ENCODE peak calls at places on chromosome 18, in four cellular contexts. One of them, this sample, is unnamed.
A peak's percentile ranks its signal among the peaks of the same experiment; 100 is the strongest.

GRCh38 chr18:62632788-62633455 is 82.4 kb upstream of the PHLPP1 start:
- DNase-seq in H1: no peak
- DNase-seq in GM12878: no peak
- DNase-seq in K562: no peak
- DNase-seq in this sample: no peak

GRCh38 chr18:9671214-9671613 is 36.9 kb upstream of the RAB31 start:
- DNase-seq in H1: no peak
- DNase-seq in GM12878: no peak
- DNase-seq in K562: no peak
- DNase-seq in this sample: no peak

GRCh38 chr18:73749304-73749703 is 398.3 kb downstream of the FBXO15 start:
- DNase-seq in H1: no peak
- DNase-seq in GM12878: no peak
- DNase-seq in K562: no peak
- DNase-seq in this sample: no peak

GRCh38 chr18:5543854-5544389 is at the start of gene EPB41L3:
- DNase-seq in H1: no peak
- DNase-seq in GM12878: no peak
- DNase-seq in K562: no peak
- DNase-seq in this sample: no peak

GRCh38 chr18:73461780-73462059 is 593.9 kb upstream of the NETO1 start:
- DNase-seq in H1: no peak
- DNase-seq in GM12878: no peak
- DNase-seq in K562: no peak
- DNase-seq in this sample: no peak

GRCh38 chr18:36580266-36580665 is 248.5 kb downstream of the TPGS2 start:
- DNase-seq in K562: no peak
- DNase-seq in GM12878: no peak
- DNase-seq in H1: no peak
- DNase-seq in this sample: no peak

GRCh38 chr18:45059695-45060094 is 379.0 kb downstream of the SETBP1 start:
- DNase-seq in H1: no peak
- DNase-seq in GM12878: no peak
- DNase-seq in K562: peak; percentile 73
- DNase-seq in this sample: no peak

GRCh38 chr18:44742126-44742525 is 61.4 kb downstream of the SETBP1 start:
- DNase-seq in H1: no peak
- DNase-seq in K562: no peak
- DNase-seq in GM12878: no peak
- DNase-seq in this sample: no peak

GRCh38 chr18:44897445-44898215 is 216.9 kb downstream of the SETBP1 start:
- DNase-seq in GM12878: no peak
- DNase-seq in H1: no peak
- DNase-seq in K562: no peak
- DNase-seq in this sample: no peak

GRCh38 chr18:59662008-59662701 is 35.1 kb downstream of the CCBE1 start:
- DNase-seq in K562: no peak
- DNase-seq in H1: no peak
- DNase-seq in GM12878: no peak
- DNase-seq in this sample: no peak

GRCh38 chr18:44668280-44668975 is 12.3 kb upstream of the SETBP1 start:
- DNase-seq in K562: no peak
- DNase-seq in GM12878: no peak
- DNase-seq in H1: no peak
- DNase-seq in this sample: no peak

GRCh38 chr18:77811510-77811909 is 561.9 kb downstream of the GALR1 start:
- DNase-seq in H1: no peak
- DNase-seq in GM12878: no peak
- DNase-seq in K562: no peak
- DNase-seq in this sample: no peak

GRCh38 chr18:22471546-22472131 is 53.9 kb upstream of the CTAGE1 start:
- DNase-seq in K562: peak; percentile 43
- DNase-seq in GM12878: no peak
- DNase-seq in H1: no peak
- DNase-seq in this sample: no peak

GRCh38 chr18:53380063-53380639 is 844.3 kb downstream of the MBD2 start:
- DNase-seq in H1: no peak
- DNase-seq in GM12878: peak; percentile 3
- DNase-seq in K562: peak; percentile 0
- DNase-seq in this sample: peak; percentile 19

GRCh38 chr18:33804258-33804657 is 226.2 kb downstream of the ASXL3 start:
- DNase-seq in H1: no peak
- DNase-seq in GM12878: no peak
- DNase-seq in K562: peak; percentile 2
- DNase-seq in this sample: no peak

GRCh38 chr18:25786778-25787177 is 303.6 kb downstream of the SS18 start:
- DNase-seq in H1: no peak
- DNase-seq in K562: no peak
- DNase-seq in GM12878: no peak
- DNase-seq in this sample: no peak

GRCh38 chr18:29644276-29644675 is 1398.3 kb downstream of the DSC3 start:
- DNase-seq in GM12878: no peak
- DNase-seq in H1: no peak
- DNase-seq in K562: no peak
- DNase-seq in this sample: peak; percentile 0

GRCh38 chr18:31586616-31587015 is 5.1 kb upstream of the TTR start:
- DNase-seq in H1: no peak
- DNase-seq in K562: no peak
- DNase-seq in GM12878: no peak
- DNase-seq in this sample: no peak

GRCh38 chr18:49819768-49820662 is 6.7 kb upstream of the ACAA2 start:
- DNase-seq in H1: no peak
- DNase-seq in GM12878: no peak
- DNase-seq in K562: peak; percentile 39
- DNase-seq in this sample: no peak

GRCh38 chr18:75612491-75612890 is 185.0 kb upstream of the SMIM21 start:
- DNase-seq in K562: no peak
- DNase-seq in GM12878: no peak
- DNase-seq in H1: no peak
- DNase-seq in this sample: no peak

GRCh38 chr18:34083910-34084309 is 140.8 kb downstream of the NOL4 start:
- DNase-seq in H1: no peak
- DNase-seq in K562: no peak
- DNase-seq in GM12878: no peak
- DNase-seq in this sample: no peak

GRCh38 chr18:39486268-39486667 is 1920.7 kb upstream of the CELF4 start:
- DNase-seq in K562: no peak
- DNase-seq in H1: peak; percentile 1
- DNase-seq in GM12878: no peak
- DNase-seq in this sample: no peak

GRCh38 chr18:36153203-36153602 is 23.5 kb downstream of the ELP2 start:
- DNase-seq in H1: no peak
- DNase-seq in K562: no peak
- DNase-seq in GM12878: no peak
- DNase-seq in this sample: no peak

GRCh38 chr18:3246636-3247242 is 862 bp upstream of the MYL12A start:
- DNase-seq in H1: no peak
- DNase-seq in GM12878: no peak
- DNase-seq in K562: peak; percentile 89
- DNase-seq in this sample: no peak

GRCh38 chr18:76494541-76495403 is at the start of gene ZNF516:
- DNase-seq in GM12878: no peak
- DNase-seq in H1: no peak
- DNase-seq in K562: no peak
- DNase-seq in this sample: no peak

GRCh38 chr18:27778925-27779324 is 398.0 kb downstream of the CDH2 start:
- DNase-seq in GM12878: no peak
- DNase-seq in H1: no peak
- DNase-seq in K562: no peak
- DNase-seq in this sample: no peak

DNA sequence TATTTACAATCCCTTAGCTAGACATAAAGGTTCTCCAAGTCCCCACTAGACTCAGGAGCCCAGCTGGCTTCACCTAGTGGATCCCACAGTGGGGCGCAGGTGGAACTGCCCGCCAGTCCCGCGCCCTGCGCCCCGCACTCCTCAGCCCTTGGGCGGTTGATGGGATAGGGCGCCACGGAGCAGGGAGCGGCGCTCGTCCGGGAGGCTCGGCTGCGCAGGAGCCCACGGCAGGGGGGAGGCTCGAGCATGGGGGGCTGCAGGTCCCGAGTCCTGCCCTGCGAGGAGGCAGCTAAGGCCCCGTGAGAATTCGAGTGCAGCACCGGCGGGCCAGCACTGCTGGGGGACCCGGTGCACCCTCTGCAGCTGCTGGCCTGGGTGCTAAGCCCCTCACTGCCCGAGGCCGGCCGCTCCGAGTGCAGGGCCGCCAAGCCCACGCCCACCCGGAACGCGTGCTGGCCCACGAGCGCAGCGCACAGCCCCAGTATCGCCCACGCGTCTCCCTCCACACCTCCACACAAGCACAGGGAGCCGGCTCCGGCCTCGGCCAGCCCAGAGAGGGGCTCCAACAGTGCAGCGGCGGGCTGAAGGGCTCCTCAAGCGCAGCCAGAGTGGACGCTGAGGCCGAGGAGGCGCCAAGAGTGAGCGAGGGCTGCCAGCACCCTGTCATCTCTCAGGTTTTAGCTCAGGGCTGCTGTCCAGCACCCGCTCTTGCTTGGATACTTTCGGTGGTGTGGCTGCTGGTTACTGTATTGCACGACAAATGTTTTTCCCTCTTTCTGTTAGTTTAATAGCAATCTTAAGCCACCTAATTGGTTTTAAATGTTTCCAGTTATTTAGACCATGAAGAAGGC is 83.8 kb upstream of the LDLRAD4 start:
- DNase-seq in GM12878: no peak
- DNase-seq in K562: no peak
- DNase-seq in H1: no peak
- DNase-seq in this sample: no peak
- TF ChIP-seq EGR1 in GM12878: no peak
- TF ChIP-seq EGR1 in K562: no peak
- TF ChIP-seq EGR1 in H1: no peak
- TF ChIP-seq EGR1 in this sample: no peak

GRCh38 chr18:8416212-8417019 is 192.8 kb upstream of the RAB12 start:
- DNase-seq in GM12878: no peak
- DNase-seq in H1: no peak
- DNase-seq in K562: no peak
- DNase-seq in this sample: no peak
- TF ChIP-seq EGR1 in GM12878: no peak
- TF ChIP-seq EGR1 in H1: no peak
- TF ChIP-seq EGR1 in K562: no peak
- TF ChIP-seq EGR1 in this sample: no peak

GRCh38 chr18:70634576-70635147 is 345.8 kb downstream of the SOCS6 start:
- DNase-seq in H1: no peak
- DNase-seq in K562: no peak
- DNase-seq in GM12878: no peak
- DNase-seq in this sample: no peak
- TF ChIP-seq EGR1 in H1: no peak
- TF ChIP-seq EGR1 in K562: no peak
- TF ChIP-seq EGR1 in GM12878: no peak
- TF ChIP-seq EGR1 in this sample: no peak

GRCh38 chr18:48541747-48542108 is 2.9 kb downstream of the CTIF start:
- DNase-seq in H1: no peak
- DNase-seq in GM12878: no peak
- DNase-seq in K562: no peak
- DNase-seq in this sample: no peak

GRCh38 chr18:48540329-48541025 is 1.6 kb downstream of the CTIF start:
- DNase-seq in H1: no peak
- DNase-seq in K562: peak; percentile 79
- DNase-seq in GM12878: no peak
- DNase-seq in this sample: no peak

GRCh38 chr18:48542513-48543181 is 3.8 kb downstream of the CTIF start:
- DNase-seq in H1: no peak
- DNase-seq in K562: peak; percentile 69
- DNase-seq in GM12878: no peak
- DNase-seq in this sample: no peak

GRCh38 chr18:48539406-48540328 is 836 bp downstream of the CTIF start:
- DNase-seq in GM12878: no peak
- DNase-seq in H1: no peak
- DNase-seq in K562: peak; percentile 44
- DNase-seq in this sample: no peak

GRCh38 chr18:48541026-48541746 is 2.4 kb downstream of the CTIF start:
- DNase-seq in GM12878: no peak
- DNase-seq in H1: no peak
- DNase-seq in K562: peak; percentile 73
- DNase-seq in this sample: no peak
- TF ChIP-seq EGR1 in GM12878: no peak
- TF ChIP-seq EGR1 in H1: no peak
- TF ChIP-seq EGR1 in K562: no peak
- TF ChIP-seq EGR1 in this sample: no peak

GRCh38 chr18:57426187-57426586 is 9.0 kb upstream of the ONECUT2 start:
- DNase-seq in H1: no peak
- DNase-seq in K562: no peak
- DNase-seq in GM12878: no peak
- DNase-seq in this sample: no peak

GRCh38 chr18:57427429-57428181 is 7.6 kb upstream of the ONECUT2 start:
- DNase-seq in GM12878: no peak
- DNase-seq in H1: no peak
- DNase-seq in K562: no peak
- DNase-seq in this sample: no peak

GRCh38 chr18:57423821-57424220 is 11.4 kb upstream of the ONECUT2 start:
- DNase-seq in K562: no peak
- DNase-seq in GM12878: no peak
- DNase-seq in H1: no peak
- DNase-seq in this sample: no peak

GRCh38 chr18:57425096-57425495 is 10.1 kb upstream of the ONECUT2 start:
- DNase-seq in GM12878: no peak
- DNase-seq in K562: no peak
- DNase-seq in H1: no peak
- DNase-seq in this sample: no peak

DNA sequence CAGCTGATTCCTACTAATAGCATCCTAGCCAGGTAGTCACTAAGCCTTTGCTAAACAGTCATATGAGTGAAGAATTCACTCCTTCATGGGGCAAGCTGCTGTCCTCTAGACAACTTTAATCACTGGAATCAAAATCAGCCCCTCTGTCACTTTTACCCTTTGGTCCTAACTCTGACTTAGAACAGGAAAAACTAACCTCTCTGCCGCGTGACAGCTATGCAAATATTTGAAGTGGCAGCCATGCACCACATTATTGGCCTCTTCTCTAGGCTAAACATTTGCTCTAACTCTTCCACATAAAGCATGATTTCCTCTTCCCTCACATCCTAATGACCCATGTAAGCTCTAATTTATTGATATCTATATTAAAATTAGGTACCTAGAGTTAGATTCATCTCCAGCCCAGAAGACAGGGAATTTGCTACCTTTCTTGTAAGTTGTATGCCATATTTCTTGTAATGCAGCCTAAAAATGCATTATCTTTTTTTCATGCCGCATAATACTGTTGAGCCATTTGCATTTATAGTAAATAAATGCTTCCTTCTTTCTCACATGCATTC is 12.8 kb upstream of the ONECUT2 start:
- DNase-seq in K562: no peak
- DNase-seq in GM12878: no peak
- DNase-seq in H1: no peak
- DNase-seq in this sample: no peak
- TF ChIP-seq EGR1 in K562: no peak
- TF ChIP-seq EGR1 in GM12878: no peak
- TF ChIP-seq EGR1 in H1: no peak
- TF ChIP-seq EGR1 in this sample: no peak